ENCODE peak calls at places on chromosomes 13 and 19, in eight cellular contexts. T is endodermal cell, A is ecto neural progenitor cell, O is T-helper 1 cell, P is NCI-H524 treated with DMSO at 0.1 percent for 48 hours, I is GM04504, K is hypothalamus, S is DMS153. D is an unnamed sample.

GRCh38 chr19:58520257-58520599 is 618 bp upstream of the ZBTB45 start:
- DNase-seq in T (no peak), A (no peak), O (no peak), P (no peak), I (no peak), K (no peak), S (no peak), D (no peak)

GRCh38 chr19:51136891-51137551 is 5.1 kb upstream of the SIGLEC7 start:
- DNase-seq in T (peak), A (no peak), O (no peak), P (no peak), I (no peak), K (no peak), S (no peak), D (no peak)

GRCh38 chr13:109949395-109949794 is 163.0 kb upstream of the IRS2 start:
- DNase-seq in T (peak), A (no peak), O (no peak), P (no peak), I (no peak), K (no peak), S (no peak), D (no peak)

GRCh38 chr13:50950808-50951207 is 41.2 kb downstream of the RNASEH2B start:
- DNase-seq in T (no peak), A (no peak), O (no peak), P (no peak), I (no peak), K (no peak), S (no peak), D (no peak)

GRCh38 chr19:39970424-39970673 is 616 bp upstream of the PSMC4 start:
- DNase-seq in T (no peak), A (no peak), O (no peak), P (no peak), I (no peak), K (no peak), S (peak), D (no peak)

GRCh38 chr13:93727301-93728141 is 500.9 kb downstream of the GPC6 start:
- DNase-seq in T (no peak), A (no peak), O (no peak), P (no peak), I (peak), K (no peak), S (no peak), D (no peak)

GRCh38 chr13:50576156-50576555 is 267.3 kb downstream of the DLEU7 start:
- DNase-seq in T (no peak), A (no peak), O (no peak), P (no peak), I (no peak), K (no peak), S (peak), D (peak)

GRCh38 chr13:23701191-23701590 is 131.0 kb downstream of the TNFRSF19 start:
- DNase-seq in T (no peak), A (no peak), O (no peak), P (no peak), I (no peak), K (no peak), S (no peak), D (no peak)

GRCh38 chr13:21225841-21226581 is 49.6 kb downstream of the MRPL57 start:
- DNase-seq in T (no peak), A (no peak), O (no peak), P (no peak), I (no peak), K (no peak), S (no peak), D (no peak)

GRCh38 chr19:50835103-50835784 is 1.9 kb upstream of the KLK15 start:
- DNase-seq in T (no peak), A (no peak), O (no peak), P (no peak), I (no peak), K (no peak), S (peak), D (no peak)

GRCh38 chr13:75566658-75567057 is 17.1 kb downstream of the UCHL3 start:
- DNase-seq in T (no peak), A (no peak), O (no peak), P (no peak), I (no peak), K (no peak), S (no peak), D (no peak)

GRCh38 chr19:34692541-34692940 is 15.1 kb downstream of the ZNF302 start:
- DNase-seq in T (no peak), A (no peak), O (no peak), P (no peak), I (no peak), K (no peak), S (no peak), D (no peak)